ENCODE peak calls at places on chromosomes 11 and 22, in five cellular contexts. One of them, this sample, is unnamed.

GRCh38 chr11:68402355-68403031 is 58.1 kb upstream of the PPP6R3 start:
- DNase-seq in suprapubic skin: no peak
- DNase-seq in A673: peak; percentile 40
- DNase-seq in GM23248: no peak
- DNase-seq in transverse colon: no peak
- DNase-seq in this sample: no peak

GRCh38 chr11:105579111-105579510 is 30.8 kb upstream of the GRIA4 start:
- DNase-seq in GM23248: no peak
- DNase-seq in transverse colon: no peak
- DNase-seq in A673: no peak
- DNase-seq in suprapubic skin: no peak
- DNase-seq in this sample: no peak

GRCh38 chr11:124673333-124674167 is at the start of the genes SIAE and SPA17:
- DNase-seq in A673: peak; percentile 97
- DNase-seq in suprapubic skin: peak; percentile 97
- DNase-seq in transverse colon: peak; percentile 96
- DNase-seq in GM23248: peak; percentile 97
- DNase-seq in this sample: peak; percentile 98

GRCh38 chr11:121743285-121743684 is 290.5 kb upstream of the SORL1-AS1 start:
- DNase-seq in suprapubic skin: no peak
- DNase-seq in GM23248: no peak
- DNase-seq in transverse colon: no peak
- DNase-seq in A673: no peak
- DNase-seq in this sample: no peak

GRCh38 chr22:40247976-40248375 is 70.3 kb downstream of the TNRC6B start:
- DNase-seq in suprapubic skin: no peak
- DNase-seq in A673: no peak
- DNase-seq in transverse colon: peak; percentile 28
- DNase-seq in GM23248: no peak
- DNase-seq in this sample: no peak

GRCh38 chr11:92129811-92130210 is 94.8 kb upstream of the FAT3 start:
- DNase-seq in transverse colon: no peak
- DNase-seq in A673: no peak
- DNase-seq in suprapubic skin: no peak
- DNase-seq in GM23248: peak; percentile 10
- DNase-seq in this sample: no peak

GRCh38 chr22:20464096-20464614 is 26.5 kb upstream of the SCARF2 start:
- DNase-seq in suprapubic skin: no peak
- DNase-seq in transverse colon: no peak
- DNase-seq in GM23248: no peak
- DNase-seq in A673: no peak
- DNase-seq in this sample: no peak

GRCh38 chr11:102850973-102851745 is 7.8 kb upstream of the MMP3 start:
- DNase-seq in transverse colon: peak; percentile 15
- DNase-seq in A673: no peak
- DNase-seq in suprapubic skin: no peak
- DNase-seq in GM23248: peak; percentile 97
- DNase-seq in this sample: peak; percentile 57

GRCh38 chr11:94175545-94175944 is 46.9 kb downstream of the PANX1 start:
- DNase-seq in A673: peak; percentile 54
- DNase-seq in GM23248: peak; percentile 96
- DNase-seq in transverse colon: no peak
- DNase-seq in suprapubic skin: no peak
- DNase-seq in this sample: peak; percentile 55

GRCh38 chr11:118998822-118999221 is 884 bp downstream of the CENATAC start:
- DNase-seq in A673: peak; percentile 40
- DNase-seq in transverse colon: no peak
- DNase-seq in GM23248: peak; percentile 80
- DNase-seq in suprapubic skin: no peak
- DNase-seq in this sample: no peak

GRCh38 chr11:120501440-120501839 is 10.1 kb upstream of the GRIK4 start:
- DNase-seq in suprapubic skin: no peak
- DNase-seq in GM23248: no peak
- DNase-seq in transverse colon: no peak
- DNase-seq in A673: no peak
- DNase-seq in this sample: no peak

GRCh38 chr11:120499859-120500258 is 11.7 kb upstream of the GRIK4 start:
- DNase-seq in suprapubic skin: no peak
- DNase-seq in transverse colon: no peak
- DNase-seq in A673: no peak
- DNase-seq in GM23248: no peak
- DNase-seq in this sample: no peak

GRCh38 chr11:120501976-120502755 is 9.4 kb upstream of the GRIK4 start:
- DNase-seq in suprapubic skin: no peak
- DNase-seq in A673: no peak
- DNase-seq in GM23248: no peak
- DNase-seq in transverse colon: no peak
- DNase-seq in this sample: no peak

GRCh38 chr11:120500414-120500936 is 11.1 kb upstream of the GRIK4 start:
- DNase-seq in suprapubic skin: no peak
- DNase-seq in A673: no peak
- DNase-seq in transverse colon: no peak
- DNase-seq in GM23248: peak; percentile 78
- DNase-seq in this sample: no peak

DNA sequence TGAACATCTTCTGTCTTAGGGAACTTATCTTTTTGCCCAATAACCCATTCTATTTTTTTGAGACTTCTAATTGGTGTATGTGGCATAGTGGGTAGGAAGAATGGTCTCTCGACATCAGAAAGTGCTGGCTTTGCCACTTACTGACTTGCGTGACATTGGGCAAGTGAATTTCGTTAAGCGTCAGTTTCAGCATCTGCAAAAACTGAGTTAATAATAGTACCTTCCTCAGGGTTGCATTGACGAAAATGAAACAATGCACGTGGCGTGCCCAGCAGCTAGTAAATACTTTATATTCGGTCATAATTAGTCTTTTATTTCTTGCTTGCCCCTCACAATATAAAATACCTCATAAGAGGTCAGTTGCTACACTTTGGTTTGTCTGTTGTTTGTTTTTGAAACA is 12.5 kb upstream of the GRIK4 start:
- DNase-seq in suprapubic skin: no peak
- DNase-seq in transverse colon: no peak
- DNase-seq in GM23248: no peak
- DNase-seq in A673: no peak
- DNase-seq in this sample: no peak
- H3K4me3 ChIP-seq in suprapubic skin: no peak overlapping the region
- H3K4me3 ChIP-seq in transverse colon: no peak overlapping the region
- H3K4me3 ChIP-seq in GM23248: no peak overlapping the region
- H3K4me3 ChIP-seq in A673: no peak overlapping the region
- H3K4me3 ChIP-seq in this sample: no peak overlapping the region

GRCh38 chr11:62787005-62787759 is at the start of gene TMEM179B:
- DNase-seq in transverse colon: peak; percentile 99
- DNase-seq in GM23248: peak; percentile 100
- DNase-seq in suprapubic skin: peak; percentile 100
- DNase-seq in A673: peak; percentile 100
- DNase-seq in this sample: peak; percentile 100

GRCh38 chr11:62792193-62792575 is 378 bp upstream of the TMEM223 start:
- DNase-seq in GM23248: no peak
- DNase-seq in suprapubic skin: no peak
- DNase-seq in transverse colon: peak; percentile 29
- DNase-seq in A673: no peak
- DNase-seq in this sample: no peak

GRCh38 chr11:62791501-62792192 is at the start of gene TMEM223:
- DNase-seq in A673: peak; percentile 95
- DNase-seq in transverse colon: peak; percentile 93
- DNase-seq in suprapubic skin: peak; percentile 94
- DNase-seq in GM23248: peak; percentile 95
- DNase-seq in this sample: peak; percentile 95

GRCh38 chr11:62788991-62789390 is 1.8 kb downstream of the TMEM179B start:
- DNase-seq in A673: no peak
- DNase-seq in GM23248: no peak
- DNase-seq in transverse colon: no peak
- DNase-seq in suprapubic skin: no peak
- DNase-seq in this sample: no peak

DNA sequence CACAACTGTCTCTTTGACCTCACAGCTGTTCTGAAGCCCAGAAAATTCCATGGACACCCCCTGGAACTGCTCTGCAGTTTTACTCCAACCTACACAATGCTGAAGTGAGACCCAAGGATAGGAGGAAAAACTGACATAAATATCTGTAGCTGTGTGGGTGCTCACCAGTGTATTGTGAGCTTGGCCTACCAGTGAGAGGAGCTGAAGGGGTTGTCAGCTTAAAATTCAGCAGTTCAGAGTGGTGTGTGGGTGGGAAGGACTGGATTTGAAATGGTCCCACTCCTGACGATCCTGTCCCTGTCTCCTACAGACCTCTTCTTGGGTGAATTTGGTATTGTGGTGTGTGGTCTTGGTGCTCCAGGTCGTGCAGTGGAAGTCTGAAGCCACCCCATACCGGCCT is 2.2 kb downstream of the TMEM223 start:
- DNase-seq in suprapubic skin: no peak
- DNase-seq in GM23248: no peak
- DNase-seq in A673: no peak
- DNase-seq in transverse colon: no peak
- DNase-seq in this sample: no peak
- H3K27ac ChIP-seq in suprapubic skin: no peak overlapping the region
- H3K27ac ChIP-seq in GM23248: no peak overlapping the region
- H3K27ac ChIP-seq in A673: peak overlapping the region; percentile 39
- H3K27ac ChIP-seq in transverse colon: no peak overlapping the region
- H3K27ac ChIP-seq in this sample: no peak overlapping the region

DNA sequence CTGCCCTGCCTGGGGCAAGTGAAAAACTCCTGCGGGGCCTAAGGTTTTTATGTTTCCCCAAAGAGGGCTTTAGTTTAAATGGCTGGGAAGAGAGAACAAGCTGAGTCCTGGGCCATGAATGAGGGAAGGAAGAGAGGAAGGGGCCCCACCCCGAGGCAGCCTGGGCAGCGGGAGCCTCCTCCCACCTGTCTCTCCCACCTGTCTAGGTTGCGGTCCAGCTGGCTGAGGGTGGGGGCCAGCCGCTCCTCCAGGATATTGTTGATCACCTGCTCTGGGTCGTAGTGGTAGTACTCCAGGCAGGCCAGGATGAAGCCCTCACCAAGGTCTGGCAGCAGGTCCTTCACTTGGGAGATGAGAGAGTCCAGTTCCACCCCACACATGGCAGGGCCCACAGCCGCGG is 34.6 kb downstream of the UQCR10 start:
- DNase-seq in A673: no peak
- DNase-seq in transverse colon: no peak
- DNase-seq in GM23248: no peak
- DNase-seq in suprapubic skin: no peak
- DNase-seq in this sample: no peak
- H3K36me3 ChIP-seq in A673: peaks cover 52% of the 10 kb centered on the region
- H3K36me3 ChIP-seq in transverse colon: peaks cover 54% of the 10 kb centered on the region
- H3K36me3 ChIP-seq in GM23248: peaks cover 11% of the 10 kb centered on the region
- H3K36me3 ChIP-seq in suprapubic skin: peaks cover 82% of the 10 kb centered on the region
- H3K36me3 ChIP-seq in this sample: peaks cover 98% of the 10 kb centered on the region

DNA sequence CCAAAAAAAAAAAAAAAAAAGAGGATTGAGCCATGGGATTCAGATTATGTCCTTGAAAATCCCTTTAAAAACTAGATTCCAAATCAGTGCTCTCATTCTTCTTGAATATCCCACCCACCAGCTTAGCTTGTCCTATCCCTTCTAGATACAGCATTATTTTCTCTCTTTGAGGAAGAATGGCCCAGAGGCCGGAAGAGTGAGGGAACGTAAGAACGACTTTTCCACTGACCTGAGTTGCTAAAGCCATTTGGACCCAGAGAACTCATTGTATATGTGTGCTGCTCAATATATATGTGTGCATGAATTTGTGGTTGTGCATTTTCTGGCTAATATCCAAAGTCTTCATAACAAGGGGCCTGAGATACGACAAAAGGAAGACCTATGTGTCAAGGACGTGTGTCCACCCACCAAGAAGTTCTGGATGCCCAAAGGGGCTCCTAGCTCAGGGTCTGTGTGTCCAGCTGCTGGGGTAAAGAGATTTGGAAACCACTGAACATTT is 35.0 kb upstream of the CREB3L1 start:
- DNase-seq in suprapubic skin: no peak
- DNase-seq in transverse colon: no peak
- DNase-seq in A673: no peak
- DNase-seq in GM23248: no peak
- DNase-seq in this sample: no peak
- H3K4me3 ChIP-seq in suprapubic skin: peak overlapping the region; percentile 43
- H3K4me3 ChIP-seq in transverse colon: no peak overlapping the region
- H3K4me3 ChIP-seq in A673: peak overlapping the region; percentile 45
- H3K4me3 ChIP-seq in GM23248: peak overlapping the region; percentile 69
- H3K4me3 ChIP-seq in this sample: peak overlapping the region; percentile 50

GRCh38 chr11:19953342-19953741 is 206.9 kb downstream of the DBX1 start:
- DNase-seq in A673: no peak
- DNase-seq in GM23248: peak; percentile 69
- DNase-seq in transverse colon: no peak
- DNase-seq in suprapubic skin: no peak
- DNase-seq in this sample: no peak
- H3K27ac ChIP-seq in A673: no peak overlapping the region
- H3K27ac ChIP-seq in GM23248: peak overlapping the region; percentile 29
- H3K27ac ChIP-seq in transverse colon: no peak overlapping the region
- H3K27ac ChIP-seq in suprapubic skin: no peak overlapping the region
- H3K27ac ChIP-seq in this sample: peak overlapping the region; percentile 40

GRCh38 chr22:24170632-24171031 is 10.7 kb upstream of the SUSD2 start:
- DNase-seq in transverse colon: no peak
- DNase-seq in A673: no peak
- DNase-seq in suprapubic skin: no peak
- DNase-seq in GM23248: no peak
- DNase-seq in this sample: no peak

GRCh38 chr22:24169439-24170058 is 11.7 kb upstream of the SUSD2 start:
- DNase-seq in transverse colon: no peak
- DNase-seq in suprapubic skin: no peak
- DNase-seq in A673: no peak
- DNase-seq in GM23248: no peak
- DNase-seq in this sample: no peak

GRCh38 chr22:24175160-24175808 is 6.0 kb upstream of the SUSD2 start:
- DNase-seq in GM23248: peak; percentile 86
- DNase-seq in suprapubic skin: peak; percentile 92
- DNase-seq in transverse colon: peak; percentile 85
- DNase-seq in A673: peak; percentile 75
- DNase-seq in this sample: peak; percentile 94

GRCh38 chr22:24170189-24170588 is 11.1 kb upstream of the SUSD2 start:
- DNase-seq in A673: no peak
- DNase-seq in GM23248: no peak
- DNase-seq in suprapubic skin: no peak
- DNase-seq in transverse colon: no peak
- DNase-seq in this sample: no peak

GRCh38 chr22:24171822-24172221 is 9.5 kb upstream of the SUSD2 start:
- DNase-seq in suprapubic skin: no peak
- DNase-seq in A673: no peak
- DNase-seq in GM23248: no peak
- DNase-seq in transverse colon: no peak
- DNase-seq in this sample: no peak
- H3K36me3 ChIP-seq in suprapubic skin: peaks cover 88% of the 10 kb centered on the region
- H3K36me3 ChIP-seq in A673: peaks cover 5% of the 10 kb centered on the region
- H3K36me3 ChIP-seq in GM23248: no peaks in the 10 kb centered on the region
- H3K36me3 ChIP-seq in transverse colon: peaks cover 26% of the 10 kb centered on the region
- H3K36me3 ChIP-seq in this sample: peaks cover 71% of the 10 kb centered on the region

GRCh38 chr22:37281646-37282384 is 493 bp upstream of the CYTH4 start:
- DNase-seq in GM23248: peak; percentile 37
- DNase-seq in A673: no peak
- DNase-seq in transverse colon: no peak
- DNase-seq in suprapubic skin: no peak
- DNase-seq in this sample: no peak
- H3K4me3 ChIP-seq in GM23248: no peak overlapping the region
- H3K4me3 ChIP-seq in A673: no peak overlapping the region
- H3K4me3 ChIP-seq in transverse colon: no peak overlapping the region
- H3K4me3 ChIP-seq in suprapubic skin: peak overlapping the region; percentile 39
- H3K4me3 ChIP-seq in this sample: peak overlapping the region; percentile 32